ENCODE peak calls at places on chromosome 9, in four cellular contexts. K, J, D and Y are unnamed samples.

GRCh38 chr9:69180670-69181069 is 6.6 kb downstream of the TJP2 start:
- DNase-seq in K (no peak), J (peak), D (peak), Y (peak)

GRCh38 chr9:114532561-114533237 is 27.4 kb upstream of the WHRN start:
- DNase-seq in K (no peak), J (no peak), D (peak), Y (no peak)

GRCh38 chr9:104386425-104387069 is 117.5 kb upstream of the OR13F1 start:
- DNase-seq in K (no peak), J (peak), D (peak), Y (peak)

GRCh38 chr9:36136277-36136893 is at the start of gene GLIPR2:
- DNase-seq in K (peak), J (peak), D (peak), Y (no peak)

GRCh38 chr9:18605763-18606162 is 131.8 kb downstream of the ADAMTSL1 start:
- DNase-seq in K (peak), J (peak), D (peak), Y (no peak)

GRCh38 chr9:16475996-16476395 is 394.5 kb downstream of the BNC2 start:
- DNase-seq in K (no peak), J (no peak), D (peak), Y (no peak)

GRCh38 chr9:134469041-134469875 is 143.0 kb downstream of the RXRA start:
- DNase-seq in K (no peak), J (no peak), D (peak), Y (no peak)

GRCh38 chr9:116855881-116856662 is 169.0 kb downstream of the TRIM32 start:
- DNase-seq in K (no peak), J (no peak), D (peak), Y (peak)

GRCh38 chr9:131868766-131869165 is 128.9 kb upstream of the RAPGEF1 start:
- DNase-seq in K (no peak), J (no peak), D (peak), Y (no peak)

GRCh38 chr9:34328500-34328982 is 527 bp downstream of the KIF24 start:
- DNase-seq in K (no peak), J (no peak), D (no peak), Y (no peak)

GRCh38 chr9:117304613-117305012 is 110.2 kb downstream of the ASTN2 start:
- DNase-seq in K (no peak), J (no peak), D (no peak), Y (no peak)

GRCh38 chr9:112119225-112120045 is 55.7 kb downstream of the SUSD1 start:
- DNase-seq in K (no peak), J (no peak), D (no peak), Y (peak)

GRCh38 chr9:3087697-3088096 is 243.8 kb upstream of the PUM3 start:
- DNase-seq in K (no peak), J (no peak), D (no peak), Y (no peak)

GRCh38 chr9:16417101-16417500 is 453.4 kb downstream of the BNC2 start:
- DNase-seq in K (no peak), J (peak), D (peak), Y (peak)

GRCh38 chr9:71863652-71864051 is 47.3 kb downstream of the ABHD17B start:
- DNase-seq in K (no peak), J (no peak), D (peak), Y (no peak)

GRCh38 chr9:15444141-15444540 is 21.5 kb downstream of the SNAPC3 start:
- DNase-seq in K (no peak), J (no peak), D (no peak), Y (no peak)

GRCh38 chr9:91117959-91118651 is 243.6 kb downstream of the AUH start:
- DNase-seq in K (peak), J (peak), D (peak), Y (no peak)

GRCh38 chr9:120883608-120883996 is 6.6 kb upstream of the PHF19 start:
- DNase-seq in K (no peak), J (no peak), D (no peak), Y (no peak)

GRCh38 chr9:80964374-80964773 is 725.0 kb downstream of the TLE1 start:
- DNase-seq in K (no peak), J (no peak), D (no peak), Y (no peak)

GRCh38 chr9:127059648-127060365 is 62.6 kb downstream of the ANGPTL2 start:
- DNase-seq in K (no peak), J (no peak), D (no peak), Y (no peak)

GRCh38 chr9:8649157-8649556 is 849.6 kb upstream of the DMAC1 start:
- DNase-seq in K (no peak), J (no peak), D (no peak), Y (no peak)

GRCh38 chr9:18405240-18405639 is 68.7 kb upstream of the ADAMTSL1 start:
- DNase-seq in K (no peak), J (no peak), D (peak), Y (no peak)

GRCh38 chr9:129569506-129570449 is 51.1 kb downstream of the C9orf50 start:
- DNase-seq in K (no peak), J (no peak), D (peak), Y (no peak)

GRCh38 chr9:127644943-127645342 is 32.9 kb downstream of the STXBP1 start:
- DNase-seq in K (no peak), J (no peak), D (no peak), Y (no peak)

GRCh38 chr9:118567861-118568260 is 801.4 kb downstream of the BRINP1 start:
- DNase-seq in K (no peak), J (no peak), D (peak), Y (no peak)

GRCh38 chr9:97501177-97501971 is at the start of gene TMOD1:
- DNase-seq in K (peak), J (no peak), D (peak), Y (no peak)

GRCh38 chr9:125990186-125990792 is 243.1 kb downstream of the PBX3 start:
- DNase-seq in K (no peak), J (no peak), D (no peak), Y (no peak)

GRCh38 chr9:137648396-137648795 is 29.6 kb downstream of the EHMT1 start:
- DNase-seq in K (no peak), J (no peak), D (peak), Y (no peak)

GRCh38 chr9:89564257-89564878 is 40.4 kb upstream of the GADD45G start:
- DNase-seq in K (no peak), J (peak), D (no peak), Y (no peak)

DNA sequence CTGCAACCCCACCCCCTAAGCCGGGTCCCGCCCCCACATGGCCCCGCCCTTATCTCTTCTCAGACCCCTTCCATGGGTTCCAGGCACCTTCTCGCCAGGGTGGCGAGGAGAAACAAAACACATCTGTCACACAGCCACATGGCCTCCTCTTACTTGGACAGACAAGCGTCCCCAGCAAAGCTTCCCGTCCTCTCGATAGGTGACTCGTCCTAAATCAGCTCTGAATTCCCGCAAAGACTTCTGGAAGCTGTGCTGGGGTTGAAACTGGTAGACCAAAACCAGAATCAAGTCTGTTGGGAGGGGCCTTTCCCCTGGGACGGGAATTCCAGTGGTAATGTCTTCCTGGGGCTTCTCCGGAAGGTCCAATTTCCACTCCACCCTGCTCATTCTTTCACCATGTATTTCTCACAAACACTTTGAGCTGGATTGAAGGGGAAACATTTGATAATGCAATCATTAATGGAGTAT is 413 bp upstream of the CTNNAL1 start:
- DNase-seq in K (no peak), J (peak), D (peak), Y (no peak)
- H3K27ac ChIP-seq in K (peak), J (peak), D (peak), Y (peak)

GRCh38 chr9:109780453-109781033 is 545 bp downstream of the PALM2AKAP2 start:
- DNase-seq in K (no peak), J (no peak), D (peak), Y (no peak)
- H3K27ac ChIP-seq in K (peak), J (peak), D (peak), Y (no peak)

DNA sequence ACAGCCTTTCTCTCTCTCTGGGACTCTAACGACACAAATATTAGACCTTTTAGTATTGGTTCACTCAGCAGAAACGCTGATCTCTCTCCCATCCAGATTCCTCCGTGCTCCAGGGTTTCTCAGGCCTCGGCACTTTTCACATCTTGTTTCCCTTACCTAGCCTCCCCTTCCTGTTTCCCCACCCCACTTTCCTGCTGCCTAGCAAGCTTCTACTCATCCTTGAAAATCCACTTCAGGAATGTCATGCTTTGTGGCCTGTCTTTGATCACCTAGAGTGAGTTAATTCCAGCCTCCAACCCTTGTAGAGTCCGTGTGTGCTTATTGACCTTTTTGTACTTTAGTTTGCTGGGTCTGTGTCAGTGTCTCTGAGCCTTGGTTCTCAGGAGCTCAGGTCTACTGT is 116.6 kb downstream of the AOPEP start:
- DNase-seq in K (no peak), J (no peak), D (no peak), Y (no peak)
- H3K27ac ChIP-seq in K (no peak), J (no peak), D (no peak), Y (no peak)

GRCh38 chr9:76818271-76818670 is 54.0 kb downstream of the PCA3 start:
- DNase-seq in K (peak), J (peak), D (peak), Y (peak)

GRCh38 chr9:76820431-76820830 is 56.2 kb downstream of the PCA3 start:
- DNase-seq in K (no peak), J (no peak), D (no peak), Y (no peak)

DNA sequence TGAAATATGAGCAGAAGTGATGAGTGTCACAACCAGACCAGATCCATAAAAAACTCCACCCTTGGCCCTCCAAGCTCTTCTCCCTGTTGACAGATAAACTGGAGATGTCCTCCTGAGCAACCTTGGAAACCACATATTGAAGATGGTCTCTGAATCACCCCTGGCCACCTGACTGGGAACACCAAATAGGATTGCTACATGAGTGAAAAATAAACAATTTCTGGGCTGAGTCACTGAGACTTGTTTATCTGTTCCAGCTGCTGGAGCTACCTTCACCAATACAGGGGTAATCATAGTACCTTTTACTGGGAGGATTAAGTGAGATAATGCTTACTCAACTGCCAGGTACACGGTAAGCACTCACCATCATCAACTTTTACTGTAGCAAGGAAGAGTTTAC is 53.3 kb downstream of the PCA3 start:
- DNase-seq in K (no peak), J (peak), D (peak), Y (peak)
- H3K27ac ChIP-seq in K (no peak), J (peak), D (peak), Y (peak)

DNA sequence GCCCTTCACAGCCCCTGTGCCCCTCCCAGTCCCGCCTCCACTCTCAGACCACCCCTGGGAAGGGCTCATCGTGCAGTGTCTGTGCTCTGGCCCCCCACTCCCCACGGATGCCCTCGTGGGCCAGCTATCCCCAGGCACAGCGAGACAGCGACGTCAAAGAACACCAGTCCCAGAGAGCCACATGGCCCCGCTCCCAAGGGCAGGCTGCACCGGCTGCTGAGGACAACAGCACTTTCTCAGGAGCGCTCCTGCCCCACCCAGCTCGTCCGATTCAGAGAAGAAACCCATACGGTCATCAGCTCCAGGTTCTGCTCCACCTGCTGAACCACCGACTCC is 4.8 kb upstream of the SNAPC4 start:
- DNase-seq in K (no peak), J (no peak), D (no peak), Y (no peak)
- H3K27ac ChIP-seq in K (no peak), J (no peak), D (no peak), Y (no peak)

GRCh38 chr9:76828462-76828861 is 64.2 kb downstream of the PCA3 start:
- DNase-seq in K (no peak), J (no peak), D (no peak), Y (no peak)

GRCh38 chr9:76827286-76828080 is 63.2 kb downstream of the PCA3 start:
- DNase-seq in K (no peak), J (no peak), D (no peak), Y (no peak)
- H3K27ac ChIP-seq in K (no peak), J (no peak), D (no peak), Y (no peak)